ENCODE peak calls at places on chromosome 18, in four cellular contexts. F is ELR; W is activated CD4-positive, alpha-beta T cell treated with anti-CD3 and anti-CD28 coated beads, Interleukin-2, amount 50 U/mL, for 48 hours; Z is WTC11. V is an unnamed sample.

GRCh38 chr18:42348722-42349121 is 393.7 kb downstream of the PIK3C3 start:
- DNase-seq in W (no peak), Z (no peak), F (no peak), V (no peak)

GRCh38 chr18:78082776-78083175 is 833.1 kb downstream of the GALR1 start:
- DNase-seq in W (no peak), F (no peak), Z (no peak), V (no peak)

GRCh38 chr18:9653390-9653789 is 39.0 kb upstream of the PPP4R1 start:
- DNase-seq in Z (no peak), F (no peak), W (no peak), V (no peak)

GRCh38 chr18:23833714-23834113 is 144.5 kb downstream of the LAMA3 start:
- DNase-seq in Z (no peak), W (no peak), F (no peak), V (no peak)

GRCh38 chr18:79394438-79395307 is 1.1 kb upstream of the NFATC1 start:
- DNase-seq in Z (peak), F (peak), W (peak), V (peak)

GRCh38 chr18:74540689-74541421 is 6.6 kb downstream of the CNDP1 start:
- DNase-seq in W (no peak), Z (no peak), F (no peak), V (no peak)

GRCh38 chr18:55301196-55301540 is 286.8 kb downstream of the TCF4 start:
- DNase-seq in Z (no peak), W (no peak), F (peak), V (peak)

GRCh38 chr18:3683483-3683882 is 233.5 kb downstream of the TGIF1 start:
- DNase-seq in F (no peak), W (no peak), Z (no peak), V (no peak)

V was measured in cerebellar cortex.